ENCODE peak calls at places on chromosomes 13 and 19, in ten cellular contexts. R, W, P, S, Y, A, Q, N, D and F are unnamed samples.

GRCh38 chr13:20127563-20128458 is 33.0 kb downstream of the GJA3 start:
- DNase-seq in S (no peak), R (peak; percentile 22), Y (peak; percentile 74), A (peak; percentile 74), N (no peak), D (no peak), W (no peak), P (peak; percentile 72), Q (peak; percentile 4), F (no peak)

GRCh38 chr13:54805743-54806142 is 1777.1 kb downstream of the OLFM4 start:
- DNase-seq in D (no peak), A (no peak), W (no peak), Y (no peak), Q (no peak), S (no peak), P (no peak), R (no peak), N (no peak), F (no peak)

GRCh38 chr19:38736036-38736412 is 8.2 kb downstream of the CAPN12 start:
- DNase-seq in N (no peak), D (peak; percentile 24), Q (peak; percentile 64), S (no peak), W (no peak), Y (no peak), P (peak; percentile 44), R (peak; percentile 45), A (peak; percentile 82), F (peak; percentile 32)

GRCh38 chr13:24727731-24728601 is 36.0 kb upstream of the RNF17 start:
- DNase-seq in A (peak; percentile 85), N (no peak), D (peak; percentile 86), R (peak; percentile 58), W (peak; percentile 92), Y (peak; percentile 34), S (peak; percentile 45), P (peak; percentile 84), Q (peak; percentile 59), F (peak; percentile 7)

GRCh38 chr19:12938536-12939291 is at the start of gene CALR:
- DNase-seq in A (peak; percentile 64), D (peak; percentile 62), W (peak; percentile 68), N (no peak), Q (no peak), P (peak; percentile 58), Y (no peak), R (peak; percentile 18), S (no peak), F (no peak)

GRCh38 chr13:99528547-99528946 is 27.3 kb downstream of the TM9SF2 start:
- DNase-seq in W (peak; percentile 69), Q (peak; percentile 14), N (no peak), P (no peak), D (peak; percentile 18), R (no peak), Y (no peak), S (no peak), A (peak; percentile 8), F (no peak)

GRCh38 chr19:35975608-35976214 is 19.3 kb upstream of the SDHAF1 start:
- DNase-seq in W (peak; percentile 55), P (peak; percentile 40), S (no peak), Y (no peak), N (no peak), A (peak; percentile 83), Q (no peak), D (no peak), R (no peak), F (no peak)

GRCh38 chr13:91406619-91407018 is 8.2 kb downstream of the GPC5 start:
- DNase-seq in S (no peak), W (peak; percentile 88), D (peak; percentile 92), A (peak; percentile 83), Y (peak; percentile 2), Q (no peak), P (peak; percentile 45), R (no peak), N (peak; percentile 8), F (no peak)

GRCh38 chr19:48925240-48925843 is 8.2 kb upstream of the DHDH start:
- DNase-seq in S (no peak), W (no peak), R (no peak), Y (no peak), P (no peak), A (no peak), Q (no peak), D (no peak), N (no peak), F (no peak)

GRCh38 chr13:42215578-42216421 is 56.2 kb upstream of the AKAP11 start:
- DNase-seq in Y (no peak), D (peak; percentile 46), R (no peak), W (peak; percentile 70), N (no peak), P (peak; percentile 53), S (no peak), Q (no peak), A (peak; percentile 58), F (no peak)

GRCh38 chr13:53408847-53409568 is 380.4 kb downstream of the OLFM4 start:
- DNase-seq in Y (no peak), N (no peak), Q (no peak), D (no peak), R (no peak), S (no peak), W (no peak), A (no peak), P (no peak), F (no peak)

GRCh38 chr13:35879111-35879510 is 252.1 kb downstream of the DCLK1 start:
- DNase-seq in W (no peak), Q (no peak), D (no peak), S (no peak), N (no peak), P (no peak), Y (no peak), A (no peak), R (no peak), F (no peak)

GRCh38 chr19:30556230-30556711 is 184.1 kb downstream of the ZNF536 start:
- DNase-seq in P (no peak), A (peak; percentile 12), N (peak; percentile 15), R (no peak), W (no peak), D (no peak), S (no peak), Y (no peak), Q (no peak), F (no peak)

GRCh38 chr19:46607441-46607841 is 6.3 kb downstream of the CALM3 start:
- DNase-seq in N (no peak), A (no peak), Q (no peak), R (no peak), W (no peak), S (no peak), P (no peak), D (no peak), Y (peak; percentile 35), F (no peak)

GRCh38 chr13:39433705-39434104 is 169.3 kb downstream of the LHFPL6 start:
- DNase-seq in P (no peak), W (no peak), N (no peak), R (no peak), Y (no peak), A (no peak), Q (no peak), S (no peak), D (no peak), F (no peak)

GRCh38 chr13:40519637-40520036 is 146.8 kb downstream of the FOXO1 start:
- DNase-seq in A (no peak), Q (no peak), W (no peak), D (no peak), R (no peak), S (no peak), P (no peak), Y (no peak), N (no peak), F (no peak)

GRCh38 chr19:8973501-8974091 is 36.6 kb downstream of the MUC16 start:
- DNase-seq in W (peak; percentile 71), P (no peak), D (peak; percentile 13), S (no peak), N (no peak), Y (no peak), Q (no peak), R (no peak), A (peak; percentile 68), F (no peak)

GRCh38 chr19:51458051-51458645 is at the start of gene SIGLEC8:
- DNase-seq in Y (no peak), A (no peak), R (no peak), Q (no peak), N (no peak), P (no peak), D (no peak), S (no peak), W (no peak), F (no peak)

GRCh38 chr19:7512400-7512851 is 3.5 kb upstream of the ZNF358 start:
- DNase-seq in W (no peak), R (no peak), D (no peak), Y (no peak), A (peak; percentile 62), S (no peak), N (no peak), P (no peak), Q (no peak), F (no peak)

GRCh38 chr13:98869408-98870090 is 108.3 kb downstream of the DOCK9 start:
- DNase-seq in P (no peak), W (no peak), D (peak; percentile 24), S (no peak), R (no peak), A (no peak), Q (no peak), Y (no peak), N (no peak), F (no peak)

GRCh38 chr19:39951065-39951650 is 16.7 kb upstream of the FCGBP start:
- DNase-seq in Y (no peak), S (no peak), W (no peak), R (no peak), P (no peak), Q (no peak), N (no peak), D (no peak), A (no peak), F (no peak)

GRCh38 chr19:35792888-35793287 is 17.5 kb downstream of the ARHGAP33 start:
- DNase-seq in A (no peak), Q (no peak), R (no peak), D (no peak), S (no peak), W (no peak), Y (no peak), P (no peak), N (no peak), F (no peak)

GRCh38 chr19:5958074-5958850 is 19.7 kb downstream of the RANBP3 start:
- DNase-seq in Y (no peak), Q (no peak), R (no peak), W (no peak), N (no peak), P (no peak), D (no peak), A (no peak), S (no peak), F (no peak)

GRCh38 chr19:661427-662196 is 1.4 kb downstream of the RNF126 start:
- DNase-seq in Q (peak; percentile 58), W (peak; percentile 66), P (peak; percentile 28), S (peak; percentile 60), D (peak; percentile 55), Y (no peak), A (no peak), R (peak; percentile 61), N (no peak), F (peak; percentile 49)

GRCh38 chr13:75507027-75508001 is 25.3 kb upstream of the TBC1D4 start:
- DNase-seq in R (no peak), W (peak; percentile 74), S (no peak), P (no peak), A (no peak), N (peak; percentile 44), Y (no peak), D (no peak), Q (no peak), F (no peak)

GRCh38 chr13:97281028-97281427 is 58.9 kb downstream of the MBNL2 start:
- DNase-seq in N (no peak), S (no peak), Q (no peak), D (no peak), R (no peak), P (no peak), W (no peak), A (no peak), Y (no peak), F (no peak)

GRCh38 chr13:36907801-36908200 is 12.2 kb downstream of the SMAD9 start:
- DNase-seq in D (no peak), R (no peak), P (no peak), S (no peak), W (no peak), A (no peak), Y (no peak), Q (no peak), N (no peak), F (no peak)

GRCh38 chr19:2478756-2479555 is 3.0 kb downstream of the GADD45B start:
- DNase-seq in D (peak; percentile 71), S (peak; percentile 44), R (peak; percentile 68), N (no peak), P (peak; percentile 91), Y (peak; percentile 41), W (peak; percentile 62), Q (peak; percentile 66), A (peak; percentile 47), F (peak; percentile 64)